ENCODE peak calls at places on chromosomes 2 and 18, in five cellular contexts. E is fibroblast of lung, B is Karpas-422, W is endothelial cell of umbilical vein, C is H9. V is an unnamed sample. For H3K4me1, H4K20me1 and H3K9me3, the result is how much of the 10 kb centered on the place peaks cover.

GRCh38 chr2:17643031-17643615 is 102.6 kb downstream of the VSNL1 start:
- DNase-seq in E (peak), W (peak), C (no peak), B (no peak), V (no peak)

GRCh38 chr2:130834923-130835765 is 1.6 kb upstream of the ARHGEF4 start:
- DNase-seq in C (no peak), W (no peak), E (no peak), B (no peak), V (peak)

GRCh38 chr2:217489145-217489960 is 513.4 kb downstream of the TNS1 start:
- DNase-seq in E (peak), B (no peak), W (no peak), C (peak), V (peak)

GRCh38 chr2:168096158-168096557 is 151.2 kb downstream of the STK39 start:
- DNase-seq in B (no peak), W (no peak), C (no peak), E (no peak), V (no peak)

GRCh38 chr2:190277234-190278112 is 42.2 kb downstream of the HIBCH start:
- DNase-seq in B (peak), E (peak), W (peak), C (no peak), V (peak)

GRCh38 chr2:154402138-154402714 is 296.3 kb upstream of the KCNJ3 start:
- DNase-seq in W (peak), B (peak), C (no peak), E (peak), V (peak)

GRCh38 chr2:191041418-191042161 is 27.6 kb upstream of the STAT1 start:
- DNase-seq in B (no peak), W (no peak), E (peak), C (peak), V (no peak)

GRCh38 chr2:230156782-230157181 is 63.0 kb downstream of the SP110 start:
- DNase-seq in W (no peak), E (no peak), B (no peak), C (no peak), V (peak)

GRCh38 chr18:33440384-33441043 is at the start of gene CCDC178:
- DNase-seq in B (no peak), C (peak), E (peak), W (peak), V (peak)

GRCh38 chr2:45640575-45640974 is 10.9 kb upstream of the PRKCE start:
- DNase-seq in W (no peak), E (no peak), B (no peak), C (no peak), V (no peak)
- H3K4me1 ChIP-seq in W (under half), E (under half), B (under half), C (under half), V (under half)

DNA sequence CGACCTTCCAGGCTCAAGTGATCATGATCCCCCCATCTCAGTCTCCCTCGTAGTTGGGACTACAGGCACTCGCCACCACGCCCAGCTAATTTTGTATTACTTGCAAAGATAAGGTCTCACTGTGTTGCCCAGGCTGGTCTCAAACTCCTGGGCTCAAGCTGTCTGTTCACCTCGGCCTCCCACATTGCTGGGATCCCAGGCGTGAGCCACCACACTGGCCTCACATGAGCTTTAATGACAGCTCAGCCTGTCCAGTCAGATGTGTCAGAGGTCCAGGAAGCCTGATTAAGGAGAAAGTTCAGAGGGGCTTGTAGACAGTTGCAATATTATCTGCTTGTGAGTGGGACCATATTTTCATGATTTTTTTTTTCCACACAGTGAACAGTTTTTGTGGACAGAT is 82.0 kb downstream of the LIMS1 start:
- DNase-seq in C (no peak), E (no peak), B (no peak), W (no peak), V (no peak)
- H4K20me1 ChIP-seq in C (under half), E (under half), B (under half), W (under half), V (under half)

GRCh38 chr2:115738138-115738537 is 1295.7 kb downstream of the DPP10 start:
- DNase-seq in W (no peak), C (no peak), E (no peak), B (no peak), V (no peak)
- H3K9me3 ChIP-seq in W (under half), C (under half), E (under half), B (under half), V (under half)

DNA sequence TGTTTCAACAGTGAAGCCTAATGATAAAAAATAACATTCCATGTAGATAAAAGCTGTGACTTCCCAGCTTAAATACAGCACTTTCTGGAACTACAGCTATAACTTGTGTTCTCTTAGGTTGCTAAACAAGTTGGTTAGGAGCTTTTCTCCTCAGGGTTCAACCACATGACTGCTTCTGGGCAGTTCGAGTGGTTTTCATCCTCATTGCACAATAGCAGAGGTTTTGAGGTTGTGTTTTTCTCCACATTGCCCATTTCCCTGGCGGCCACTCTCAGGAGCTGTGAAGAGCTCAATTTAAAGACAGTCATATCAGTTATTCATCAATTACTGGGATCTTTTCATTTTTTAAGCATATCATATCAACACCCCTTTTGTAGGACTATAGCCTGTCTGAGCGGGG is 102.2 kb upstream of the CYP1B1 start:
- DNase-seq in E (peak), B (no peak), C (no peak), W (no peak), V (no peak)
- H3K4me1 ChIP-seq in E (under half), B (under half), C (under half), W (under half), V (under half)

DNA sequence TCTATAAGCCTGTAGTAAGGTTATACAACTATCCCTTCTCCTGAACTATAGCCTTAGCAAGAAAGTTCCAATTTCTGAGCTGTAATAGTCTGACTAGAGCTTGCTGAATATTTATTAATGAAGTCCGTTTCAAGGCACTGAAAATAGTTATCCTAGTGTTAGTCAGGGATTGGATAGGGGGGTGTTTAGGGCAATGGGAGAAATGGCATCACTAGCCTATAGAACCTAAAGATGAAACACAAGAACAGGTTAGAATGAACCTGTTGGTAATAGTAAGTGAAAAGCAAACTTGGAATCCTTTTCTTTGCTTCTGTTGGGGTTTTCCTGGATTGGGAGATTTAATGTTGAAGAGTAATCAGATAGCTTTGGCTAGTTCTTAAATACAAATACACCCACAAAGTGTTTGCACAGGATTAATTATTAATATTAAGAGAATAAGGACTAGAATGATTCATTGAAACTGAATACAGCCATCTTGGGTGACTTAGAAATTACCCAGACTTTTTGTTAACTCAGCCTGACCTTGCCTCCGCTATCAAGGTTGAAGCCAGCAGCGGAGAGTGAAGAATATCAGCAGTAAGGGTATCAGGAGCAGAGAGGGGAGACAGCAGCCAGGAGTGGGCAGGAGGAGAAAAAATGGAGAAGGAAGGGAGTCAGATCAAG is 14.4 kb downstream of the CCNT2 start:
- DNase-seq in W (no peak), E (no peak), C (no peak), B (no peak), V (no peak)
- H4K20me1 ChIP-seq in W (under half), E (under half), C (under half), B (half or more), V (half or more)

DNA sequence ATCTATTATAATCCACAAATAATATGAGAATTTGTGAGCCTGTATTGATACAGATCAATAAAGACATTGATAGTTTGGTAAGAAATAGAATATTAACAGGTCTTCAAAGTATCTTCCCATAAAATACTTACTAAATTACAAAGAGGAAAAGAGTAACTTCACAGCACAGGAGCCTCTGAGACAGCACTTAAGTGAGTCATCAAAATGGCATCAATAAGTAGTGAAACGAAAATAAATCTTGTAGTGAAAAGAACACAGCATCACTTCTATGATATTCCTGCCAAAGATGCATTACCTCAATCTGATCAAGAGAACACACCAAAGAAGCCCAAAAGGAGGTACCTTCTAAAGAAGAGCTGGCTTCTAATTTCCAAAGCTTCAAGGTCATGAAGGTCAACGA is 116.4 kb downstream of the CBLN2 start:
- DNase-seq in E (peak), B (no peak), C (no peak), W (no peak), V (no peak)
- H3K9me3 ChIP-seq in E (under half), B (half or more), C (under half), W (under half), V (under half)

GRCh38 chr18:812673-813404 is 797 bp upstream of the YES1 start:
- DNase-seq in B (no peak), C (peak), W (peak), E (peak), V (peak)

GRCh38 chr18:811192-812122 is 585 bp downstream of the YES1 start:
- DNase-seq in E (peak), C (peak), W (peak), B (no peak), V (peak)

GRCh38 chr18:813405-814071 is 1.5 kb upstream of the YES1 start:
- DNase-seq in C (no peak), B (no peak), W (no peak), E (no peak), V (no peak)

GRCh38 chr18:809985-810642 is 1.9 kb downstream of the YES1 start:
- DNase-seq in E (peak), C (no peak), B (no peak), W (no peak), V (no peak)

GRCh38 chr18:812123-812672 is at the start of gene YES1:
- DNase-seq in B (no peak), E (peak), C (peak), W (peak), V (peak)
- H3K4me1 ChIP-seq in B (under half), E (under half), C (under half), W (half or more), V (under half)

GRCh38 chr18:13236411-13236810 is 17.9 kb downstream of the LDLRAD4 start:
- DNase-seq in E (no peak), W (no peak), C (no peak), B (no peak), V (no peak)

GRCh38 chr18:13235326-13235937 is 16.9 kb downstream of the LDLRAD4 start:
- DNase-seq in W (peak), B (no peak), E (no peak), C (no peak), V (no peak)

GRCh38 chr18:13237641-13238040 is 19.1 kb downstream of the LDLRAD4 start:
- DNase-seq in E (no peak), C (no peak), W (no peak), B (peak), V (no peak)

GRCh38 chr18:13235981-13236380 is 17.4 kb downstream of the LDLRAD4 start:
- DNase-seq in E (no peak), C (no peak), B (no peak), W (no peak), V (no peak)

GRCh38 chr18:13237073-13237472 is 18.5 kb downstream of the LDLRAD4 start:
- DNase-seq in B (no peak), W (no peak), E (no peak), C (no peak), V (no peak)
- H4K20me1 ChIP-seq in B (under half), W (under half), E (under half), C (under half), V (under half)

GRCh38 chr2:207252979-207253640 is 87.4 kb upstream of the KLF7 start:
- DNase-seq in W (no peak), B (peak), E (peak), C (no peak), V (no peak)
- H3K9me3 ChIP-seq in W (under half), B (under half), E (under half), C (under half), V (under half)

DNA sequence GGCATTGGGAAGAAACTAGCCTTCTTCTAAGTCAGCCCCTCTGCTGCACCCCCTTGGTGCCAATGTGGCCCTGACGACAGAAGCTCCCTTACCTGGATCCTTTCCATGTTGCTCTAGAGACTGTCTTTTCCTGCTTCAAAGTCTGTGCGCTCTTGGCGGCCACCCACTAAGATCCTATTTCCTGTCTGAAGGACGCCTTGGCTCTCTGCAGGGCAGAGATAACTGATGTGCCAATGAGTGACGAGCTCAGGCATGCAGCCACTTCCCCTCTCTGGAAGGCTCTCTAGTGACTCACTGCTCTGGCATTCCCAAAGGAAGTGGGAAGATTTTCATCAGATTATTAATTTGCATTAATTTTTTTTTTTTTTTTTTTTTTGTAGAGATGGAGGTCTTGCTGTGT is 273.5 kb downstream of the CDH20 start:
- DNase-seq in E (peak), W (peak), C (peak), B (no peak), V (peak)
- H3K4me1 ChIP-seq in E (under half), W (half or more), C (under half), B (under half), V (under half)

V was measured in neural progenitor cell.